ENCODE peak calls at places on chromosomes 4 and X, in four cellular contexts. T, H, O and X are unnamed samples.

GRCh38 chr4:174438711-174439110 is 83.6 kb downstream of the HPGD start:
- DNase-seq in O (no peak), T (no peak), H (no peak), X (no peak)

GRCh38 chr4:11503166-11503565 is 74.5 kb upstream of the HS3ST1 start:
- DNase-seq in T (no peak), O (no peak), H (no peak), X (no peak)

GRCh38 chrX:143837010-143837409 is 46.9 kb upstream of the UBE2NL start:
- DNase-seq in H (no peak), T (no peak), O (no peak), X (no peak)

GRCh38 chr4:55637272-55637820 is 1.2 kb upstream of the NMU start:
- DNase-seq in H (no peak), O (no peak), T (no peak), X (peak)

GRCh38 chr4:22412013-22412412 is 103.9 kb downstream of the ADGRA3 start:
- DNase-seq in O (no peak), H (no peak), T (no peak), X (no peak)

GRCh38 chr4:37719021-37719420 is 32.8 kb upstream of the RELL1 start:
- DNase-seq in T (no peak), H (no peak), O (no peak), X (no peak)

GRCh38 chr4:137994858-137995257 is 247.3 kb downstream of the SLC7A11 start:
- DNase-seq in T (no peak), H (no peak), O (peak), X (no peak)

GRCh38 chr4:148770848-148771247 is 328.6 kb upstream of the NR3C2 start:
- DNase-seq in H (no peak), O (peak), T (no peak), X (no peak)

GRCh38 chr4:70196855-70197254 is 1.3 kb downstream of the ODAM start:
- DNase-seq in T (no peak), O (no peak), H (no peak), X (no peak)

GRCh38 chr4:2545321-2546013 is 9.0 kb downstream of the FAM193A start:
- DNase-seq in T (no peak), H (no peak), O (peak), X (no peak)

GRCh38 chr4:162685401-162685800 is 481.3 kb downstream of the NAF1 start:
- DNase-seq in H (no peak), O (peak), T (no peak), X (no peak)

GRCh38 chrX:78314561-78314960 is 12.8 kb downstream of the CYSLTR1 start:
- DNase-seq in H (no peak), O (no peak), T (no peak), X (peak)

GRCh38 chr4:185849543-185850185 is 37.7 kb upstream of the SORBS2 start:
- DNase-seq in H (no peak), T (no peak), O (peak), X (no peak)

GRCh38 chrX:23341452-23341851 is 6.8 kb downstream of the PTCHD1 start:
- DNase-seq in O (no peak), H (no peak), T (peak), X (peak)

GRCh38 chrX:122850326-122850725 is 333.8 kb upstream of the GRIA3 start:
- DNase-seq in O (peak), H (no peak), T (no peak), X (no peak)

GRCh38 chr4:4496604-4497372 is 45.1 kb downstream of the STX18 start:
- DNase-seq in O (no peak), T (no peak), H (no peak), X (peak)

GRCh38 chr4:105894570-105895323 is 524 bp upstream of the NPNT start:
- DNase-seq in H (peak), O (no peak), T (peak), X (no peak)

GRCh38 chrX:8319359-8319758 is 145.3 kb upstream of the VCX3B start:
- DNase-seq in T (no peak), H (no peak), O (no peak), X (no peak)

GRCh38 chr4:39706829-39707511 is 9.0 kb downstream of the UBE2K start:
- DNase-seq in O (peak), H (no peak), T (no peak), X (peak)

GRCh38 chrX:54067741-54068140 is 23.5 kb upstream of the PHF8 start:
- DNase-seq in T (no peak), O (no peak), H (no peak), X (no peak)